ENCODE peak calls at places on chromosomes 4 and X, in ten cellular contexts. One of them, this sample, is unnamed.

GRCh38 chrX:155877288-155877687 is 3.9 kb upstream of the VAMP7 start:
- ATAC-seq in pancreas: no peak
- ATAC-seq in natural killer cell: no peak
- ATAC-seq in stimulated activated naive CD8-positive, alpha-beta T cell treated with anti-CD3 and anti-CD28 coated beads, Interleukin-15, amount 100 ng/mL, for 72 hours: no peak
- ATAC-seq in lower lobe of right lung: no peak
- ATAC-seq in mucosa of descending colon: no peak
- ATAC-seq in effector memory CD8-positive, alpha-beta T cell: no peak
- ATAC-seq in T-cell: no peak
- ATAC-seq in right lobe of liver: no peak
- ATAC-seq in body of pancreas: no peak
- ATAC-seq in this sample: no peak

GRCh38 chr4:74944354-74944793 is 11.5 kb downstream of the PARM1 start:
- ATAC-seq in natural killer cell: no peak
- ATAC-seq in body of pancreas: peak; percentile 87
- ATAC-seq in right lobe of liver: no peak
- ATAC-seq in effector memory CD8-positive, alpha-beta T cell: no peak
- ATAC-seq in mucosa of descending colon: peak; percentile 86
- ATAC-seq in pancreas: peak; percentile 92
- ATAC-seq in lower lobe of right lung: peak; percentile 77
- ATAC-seq in T-cell: no peak
- ATAC-seq in stimulated activated naive CD8-positive, alpha-beta T cell treated with anti-CD3 and anti-CD28 coated beads, Interleukin-15, amount 100 ng/mL, for 72 hours: no peak
- ATAC-seq in this sample: no peak

GRCh38 chrX:42976729-42977366 is 198.9 kb upstream of the PPP1R2C start:
- ATAC-seq in T-cell: no peak
- ATAC-seq in mucosa of descending colon: peak; percentile 52
- ATAC-seq in effector memory CD8-positive, alpha-beta T cell: no peak
- ATAC-seq in natural killer cell: no peak
- ATAC-seq in lower lobe of right lung: no peak
- ATAC-seq in pancreas: peak; percentile 28
- ATAC-seq in body of pancreas: no peak
- ATAC-seq in stimulated activated naive CD8-positive, alpha-beta T cell treated with anti-CD3 and anti-CD28 coated beads, Interleukin-15, amount 100 ng/mL, for 72 hours: no peak
- ATAC-seq in right lobe of liver: no peak
- ATAC-seq in this sample: no peak

GRCh38 chr4:137180349-137180748 is 351.9 kb downstream of the PCDH18 start:
- ATAC-seq in right lobe of liver: no peak
- ATAC-seq in body of pancreas: no peak
- ATAC-seq in pancreas: no peak
- ATAC-seq in stimulated activated naive CD8-positive, alpha-beta T cell treated with anti-CD3 and anti-CD28 coated beads, Interleukin-15, amount 100 ng/mL, for 72 hours: no peak
- ATAC-seq in effector memory CD8-positive, alpha-beta T cell: no peak
- ATAC-seq in natural killer cell: no peak
- ATAC-seq in mucosa of descending colon: no peak
- ATAC-seq in lower lobe of right lung: no peak
- ATAC-seq in T-cell: no peak
- ATAC-seq in this sample: no peak

GRCh38 chr4:24736066-24736465 is 59.3 kb upstream of the SOD3 start:
- ATAC-seq in pancreas: no peak
- ATAC-seq in body of pancreas: no peak
- ATAC-seq in natural killer cell: no peak
- ATAC-seq in right lobe of liver: no peak
- ATAC-seq in lower lobe of right lung: peak; percentile 55
- ATAC-seq in effector memory CD8-positive, alpha-beta T cell: no peak
- ATAC-seq in stimulated activated naive CD8-positive, alpha-beta T cell treated with anti-CD3 and anti-CD28 coated beads, Interleukin-15, amount 100 ng/mL, for 72 hours: no peak
- ATAC-seq in mucosa of descending colon: peak; percentile 79
- ATAC-seq in T-cell: no peak
- ATAC-seq in this sample: peak; percentile 57

GRCh38 chrX:64850371-64851082 is 125.7 kb downstream of the ZC4H2 start:
- ATAC-seq in lower lobe of right lung: no peak
- ATAC-seq in body of pancreas: no peak
- ATAC-seq in stimulated activated naive CD8-positive, alpha-beta T cell treated with anti-CD3 and anti-CD28 coated beads, Interleukin-15, amount 100 ng/mL, for 72 hours: peak; percentile 81
- ATAC-seq in T-cell: peak; percentile 82
- ATAC-seq in right lobe of liver: no peak
- ATAC-seq in natural killer cell: no peak
- ATAC-seq in mucosa of descending colon: no peak
- ATAC-seq in effector memory CD8-positive, alpha-beta T cell: no peak
- ATAC-seq in pancreas: no peak
- ATAC-seq in this sample: no peak

GRCh38 chr4:155207534-155208257 is 740 bp upstream of the NPY2R start:
- ATAC-seq in body of pancreas: peak; percentile 53
- ATAC-seq in right lobe of liver: no peak
- ATAC-seq in T-cell: no peak
- ATAC-seq in effector memory CD8-positive, alpha-beta T cell: no peak
- ATAC-seq in mucosa of descending colon: peak; percentile 36
- ATAC-seq in pancreas: peak; percentile 70
- ATAC-seq in natural killer cell: no peak
- ATAC-seq in stimulated activated naive CD8-positive, alpha-beta T cell treated with anti-CD3 and anti-CD28 coated beads, Interleukin-15, amount 100 ng/mL, for 72 hours: no peak
- ATAC-seq in lower lobe of right lung: peak; percentile 35
- ATAC-seq in this sample: peak; percentile 67

GRCh38 chr4:113958766-113959540 is 20.5 kb downstream of the ARSJ start:
- ATAC-seq in pancreas: peak; percentile 85
- ATAC-seq in mucosa of descending colon: peak; percentile 91
- ATAC-seq in stimulated activated naive CD8-positive, alpha-beta T cell treated with anti-CD3 and anti-CD28 coated beads, Interleukin-15, amount 100 ng/mL, for 72 hours: peak; percentile 57
- ATAC-seq in lower lobe of right lung: peak; percentile 89
- ATAC-seq in body of pancreas: peak; percentile 87
- ATAC-seq in T-cell: no peak
- ATAC-seq in right lobe of liver: peak; percentile 79
- ATAC-seq in effector memory CD8-positive, alpha-beta T cell: no peak
- ATAC-seq in natural killer cell: peak; percentile 40
- ATAC-seq in this sample: peak; percentile 82

GRCh38 chr4:121784975-121785374 is 16.1 kb upstream of the EXOSC9 start:
- ATAC-seq in right lobe of liver: no peak
- ATAC-seq in lower lobe of right lung: peak; percentile 55
- ATAC-seq in effector memory CD8-positive, alpha-beta T cell: no peak
- ATAC-seq in body of pancreas: peak; percentile 79
- ATAC-seq in T-cell: no peak
- ATAC-seq in pancreas: peak; percentile 63
- ATAC-seq in mucosa of descending colon: no peak
- ATAC-seq in stimulated activated naive CD8-positive, alpha-beta T cell treated with anti-CD3 and anti-CD28 coated beads, Interleukin-15, amount 100 ng/mL, for 72 hours: no peak
- ATAC-seq in natural killer cell: no peak
- ATAC-seq in this sample: peak; percentile 96

GRCh38 chr4:83208776-83209365 is 75.7 kb downstream of the COQ2 start:
- ATAC-seq in lower lobe of right lung: no peak
- ATAC-seq in T-cell: no peak
- ATAC-seq in natural killer cell: no peak
- ATAC-seq in effector memory CD8-positive, alpha-beta T cell: no peak
- ATAC-seq in stimulated activated naive CD8-positive, alpha-beta T cell treated with anti-CD3 and anti-CD28 coated beads, Interleukin-15, amount 100 ng/mL, for 72 hours: no peak
- ATAC-seq in pancreas: no peak
- ATAC-seq in right lobe of liver: no peak
- ATAC-seq in mucosa of descending colon: no peak
- ATAC-seq in body of pancreas: no peak
- ATAC-seq in this sample: no peak

GRCh38 chrX:114152130-114152529 is 431.8 kb upstream of the HTR2C start:
- ATAC-seq in right lobe of liver: peak; percentile 35
- ATAC-seq in pancreas: no peak
- ATAC-seq in lower lobe of right lung: no peak
- ATAC-seq in natural killer cell: no peak
- ATAC-seq in body of pancreas: no peak
- ATAC-seq in stimulated activated naive CD8-positive, alpha-beta T cell treated with anti-CD3 and anti-CD28 coated beads, Interleukin-15, amount 100 ng/mL, for 72 hours: no peak
- ATAC-seq in effector memory CD8-positive, alpha-beta T cell: no peak
- ATAC-seq in mucosa of descending colon: no peak
- ATAC-seq in T-cell: no peak
- ATAC-seq in this sample: peak; percentile 88

GRCh38 chr4:139042981-139043460 is 27.4 kb downstream of the NOCT start:
- ATAC-seq in natural killer cell: no peak
- ATAC-seq in mucosa of descending colon: peak; percentile 27
- ATAC-seq in stimulated activated naive CD8-positive, alpha-beta T cell treated with anti-CD3 and anti-CD28 coated beads, Interleukin-15, amount 100 ng/mL, for 72 hours: no peak
- ATAC-seq in right lobe of liver: peak; percentile 82
- ATAC-seq in effector memory CD8-positive, alpha-beta T cell: no peak
- ATAC-seq in T-cell: no peak
- ATAC-seq in pancreas: peak; percentile 33
- ATAC-seq in body of pancreas: peak; percentile 9
- ATAC-seq in lower lobe of right lung: peak; percentile 73
- ATAC-seq in this sample: no peak

GRCh38 chr4:153393397-153393796 is 48.9 kb downstream of the MND1 start:
- ATAC-seq in stimulated activated naive CD8-positive, alpha-beta T cell treated with anti-CD3 and anti-CD28 coated beads, Interleukin-15, amount 100 ng/mL, for 72 hours: no peak
- ATAC-seq in natural killer cell: no peak
- ATAC-seq in mucosa of descending colon: no peak
- ATAC-seq in T-cell: no peak
- ATAC-seq in body of pancreas: peak; percentile 38
- ATAC-seq in pancreas: peak; percentile 42
- ATAC-seq in lower lobe of right lung: peak; percentile 85
- ATAC-seq in effector memory CD8-positive, alpha-beta T cell: no peak
- ATAC-seq in right lobe of liver: no peak
- ATAC-seq in this sample: peak; percentile 99

GRCh38 chr4:37873383-37873782 is 17.5 kb upstream of the TBC1D1 start:
- ATAC-seq in stimulated activated naive CD8-positive, alpha-beta T cell treated with anti-CD3 and anti-CD28 coated beads, Interleukin-15, amount 100 ng/mL, for 72 hours: peak; percentile 71
- ATAC-seq in body of pancreas: no peak
- ATAC-seq in natural killer cell: no peak
- ATAC-seq in mucosa of descending colon: peak; percentile 82
- ATAC-seq in T-cell: no peak
- ATAC-seq in effector memory CD8-positive, alpha-beta T cell: no peak
- ATAC-seq in pancreas: peak; percentile 80
- ATAC-seq in lower lobe of right lung: peak; percentile 93
- ATAC-seq in right lobe of liver: peak; percentile 94
- ATAC-seq in this sample: no peak

GRCh38 chrX:39017716-39018115 is 216.5 kb downstream of the MID1IP1 start:
- ATAC-seq in mucosa of descending colon: no peak
- ATAC-seq in T-cell: no peak
- ATAC-seq in natural killer cell: no peak
- ATAC-seq in stimulated activated naive CD8-positive, alpha-beta T cell treated with anti-CD3 and anti-CD28 coated beads, Interleukin-15, amount 100 ng/mL, for 72 hours: no peak
- ATAC-seq in effector memory CD8-positive, alpha-beta T cell: no peak
- ATAC-seq in pancreas: peak; percentile 64
- ATAC-seq in lower lobe of right lung: no peak
- ATAC-seq in body of pancreas: peak; percentile 34
- ATAC-seq in right lobe of liver: no peak
- ATAC-seq in this sample: no peak

GRCh38 chr4:114091546-114091945 is 112.1 kb upstream of the ARSJ start:
- ATAC-seq in pancreas: no peak
- ATAC-seq in effector memory CD8-positive, alpha-beta T cell: no peak
- ATAC-seq in lower lobe of right lung: no peak
- ATAC-seq in stimulated activated naive CD8-positive, alpha-beta T cell treated with anti-CD3 and anti-CD28 coated beads, Interleukin-15, amount 100 ng/mL, for 72 hours: no peak
- ATAC-seq in T-cell: no peak
- ATAC-seq in body of pancreas: no peak
- ATAC-seq in natural killer cell: no peak
- ATAC-seq in right lobe of liver: no peak
- ATAC-seq in mucosa of descending colon: no peak
- ATAC-seq in this sample: no peak

GRCh38 chr4:76614589-76614988 is 179.6 kb downstream of the SHROOM3 start:
- ATAC-seq in stimulated activated naive CD8-positive, alpha-beta T cell treated with anti-CD3 and anti-CD28 coated beads, Interleukin-15, amount 100 ng/mL, for 72 hours: no peak
- ATAC-seq in right lobe of liver: no peak
- ATAC-seq in mucosa of descending colon: no peak
- ATAC-seq in pancreas: no peak
- ATAC-seq in effector memory CD8-positive, alpha-beta T cell: no peak
- ATAC-seq in natural killer cell: no peak
- ATAC-seq in lower lobe of right lung: no peak
- ATAC-seq in T-cell: no peak
- ATAC-seq in body of pancreas: no peak
- ATAC-seq in this sample: peak; percentile 63

GRCh38 chr4:105637409-105638258 is 70.9 kb downstream of the INTS12 start:
- ATAC-seq in pancreas: peak; percentile 57
- ATAC-seq in mucosa of descending colon: peak; percentile 82
- ATAC-seq in effector memory CD8-positive, alpha-beta T cell: no peak
- ATAC-seq in body of pancreas: peak; percentile 49
- ATAC-seq in T-cell: no peak
- ATAC-seq in right lobe of liver: peak; percentile 66
- ATAC-seq in lower lobe of right lung: peak; percentile 85
- ATAC-seq in stimulated activated naive CD8-positive, alpha-beta T cell treated with anti-CD3 and anti-CD28 coated beads, Interleukin-15, amount 100 ng/mL, for 72 hours: no peak
- ATAC-seq in natural killer cell: no peak
- ATAC-seq in this sample: no peak

GRCh38 chrX:69615323-69615722 is 590 bp upstream of the EDA start:
- ATAC-seq in effector memory CD8-positive, alpha-beta T cell: no peak
- ATAC-seq in lower lobe of right lung: no peak
- ATAC-seq in right lobe of liver: no peak
- ATAC-seq in pancreas: no peak
- ATAC-seq in body of pancreas: no peak
- ATAC-seq in mucosa of descending colon: no peak
- ATAC-seq in stimulated activated naive CD8-positive, alpha-beta T cell treated with anti-CD3 and anti-CD28 coated beads, Interleukin-15, amount 100 ng/mL, for 72 hours: no peak
- ATAC-seq in natural killer cell: no peak
- ATAC-seq in T-cell: no peak
- ATAC-seq in this sample: no peak

This sample was measured in SK-N-SH treated with all-trans-retinoic acid at 6 μM for 48 hours.